ENCODE peak calls at places on chromosomes 1 and 21, in seven cellular contexts. H is AG09309; Y is left cardiac atrium; E is activated CD4-positive, alpha-beta T cell treated with anti-CD3 and anti-CD28 coated beads for 36 hours; Q is RCC 7860; G is sciatic nerve; K is stimulated activated CD4-positive, alpha-beta T cell treated with anti-CD3 and anti-CD28 coated beads, TNF-alpha, amount 100 ng/mL, for 1 hour. U is an unnamed sample.

GRCh38 chr21:15355066-15355465 is 290.3 kb upstream of the NRIP1 start:
- DNase-seq in H (no peak), Y (no peak), E (no peak), Q (no peak), G (no peak), K (no peak), U (no peak)

GRCh38 chr1:224632381-224632871 is 16.3 kb downstream of the CNIH3 start:
- DNase-seq in H (peak; percentile 67), Y (no peak), E (no peak), Q (peak; percentile 90), G (no peak), K (no peak), U (no peak)

GRCh38 chr1:194568610-194569009 is 1382.2 kb upstream of the B3GALT2 start:
- DNase-seq in H (no peak), Y (no peak), E (no peak), Q (no peak), G (no peak), K (no peak), U (peak; percentile 3)

GRCh38 chr21:15534450-15534886 is 195.3 kb upstream of the USP25 start:
- DNase-seq in H (no peak), Y (no peak), E (no peak), Q (no peak), G (no peak), K (no peak), U (no peak)

GRCh38 chr1:30919025-30919881 is 10.7 kb upstream of the SDC3 start:
- DNase-seq in H (no peak), Y (no peak), E (no peak), Q (peak; percentile 58), G (peak; percentile 32), K (no peak), U (no peak)

GRCh38 chr1:154943649-154944421 is 7.3 kb upstream of the PMVK start:
- DNase-seq in H (no peak), Y (peak; percentile 32), E (peak; percentile 70), Q (peak; percentile 4), G (no peak), K (no peak), U (peak; percentile 50)

GRCh38 chr1:88595355-88595754 is 88.7 kb upstream of the PKN2 start:
- DNase-seq in H (peak; percentile 24), Y (no peak), E (no peak), Q (peak; percentile 54), G (no peak), K (no peak), U (peak; percentile 34)

GRCh38 chr1:1470626-1471388 is 758 bp upstream of the ATAD3B start:
- DNase-seq in H (no peak), Y (no peak), E (peak; percentile 30), Q (no peak), G (no peak), K (no peak), U (no peak)

GRCh38 chr1:26787706-26788514 is at the start of gene PIGV:
- DNase-seq in H (no peak), Y (peak; percentile 91), E (peak; percentile 93), Q (peak; percentile 60), G (peak; percentile 93), K (peak; percentile 79), U (peak; percentile 79)

GRCh38 chr21:45386728-45387371 is 18.1 kb upstream of the COL18A1 start:
- DNase-seq in H (peak; percentile 75), Y (peak; percentile 63), E (no peak), Q (peak; percentile 82), G (peak; percentile 69), K (no peak), U (no peak)

GRCh38 chr1:156806512-156807440 is 9.9 kb downstream of the SH2D2A start:
- DNase-seq in H (no peak), Y (no peak), E (no peak), Q (no peak), G (no peak), K (no peak), U (no peak)

GRCh38 chr1:80961464-80962190 is 839.1 kb upstream of the ADGRL2 start:
- DNase-seq in H (no peak), Y (no peak), E (no peak), Q (no peak), G (no peak), K (no peak), U (no peak)

GRCh38 chr1:78079580-78079979 is 33.8 kb downstream of the GIPC2 start:
- DNase-seq in H (no peak), Y (no peak), E (no peak), Q (no peak), G (no peak), K (no peak), U (no peak)

GRCh38 chr1:1115830-1116700 is at the start of gene C1orf159:
- DNase-seq in H (peak; percentile 86), Y (peak; percentile 99), E (peak; percentile 99), Q (peak; percentile 95), G (peak; percentile 99), K (peak; percentile 99), U (peak; percentile 97)

GRCh38 chr1:230215049-230215448 is 148.0 kb downstream of the GALNT2 start:
- DNase-seq in H (peak; percentile 25), Y (peak; percentile 71), E (no peak), Q (no peak), G (peak; percentile 71), K (no peak), U (no peak)

GRCh38 chr1:78277253-78277652 is 213.5 kb upstream of the PTGFR start:
- DNase-seq in H (no peak), Y (no peak), E (no peak), Q (peak; percentile 90), G (no peak), K (no peak), U (peak; percentile 47)

GRCh38 chr21:31374430-31374829 is 30.4 kb upstream of the TIAM1 start:
- DNase-seq in H (no peak), Y (no peak), E (no peak), Q (no peak), G (no peak), K (no peak), U (no peak)

U was measured in COLO829.